ENCODE peak calls at places on chromosomes 16 and 17, in eight cellular contexts. L is activated CD4-positive, alpha-beta memory T cell treated with anti-CD3 and anti-CD28 coated beads, Interleukin-2, amount 10 ng/mL, durations not matched to agents 7 days and 5 days; P is activated T-cell treated with anti-CD3 and anti-CD28 coated beads for 1 hour; I is fibroblast of the conjunctiva; H is EL; N is NCI-H446; J is SJCRH30; G is Kasumi-1. Q is an unnamed sample.

GRCh38 chr17:58308173-58308984 is 20.2 kb downstream of the TSPOAP1 start:
- DNase-seq in I (no peak), L (no peak), H (no peak), J (peak; percentile 27), N (no peak), G (no peak), P (no peak), Q (peak; percentile 67)

GRCh38 chr16:1650131-1650530 is 27.9 kb upstream of the JPT2 start:
- DNase-seq in I (no peak), N (no peak), J (no peak), P (no peak), H (no peak), L (no peak), G (no peak), Q (no peak)

GRCh38 chr17:4504188-4504587 is 5.5 kb downstream of the SPNS2 start:
- DNase-seq in P (no peak), L (no peak), I (no peak), J (no peak), G (no peak), N (no peak), H (no peak), Q (peak; percentile 63)

GRCh38 chr16:11632455-11632921 is 35.8 kb upstream of the SNN start:
- DNase-seq in J (no peak), L (no peak), P (no peak), I (peak; percentile 43), N (no peak), G (no peak), H (peak; percentile 92), Q (peak; percentile 68)

GRCh38 chr17:72122668-72123495 is 2.1 kb downstream of the SOX9 start:
- DNase-seq in J (peak; percentile 76), P (no peak), G (no peak), N (no peak), I (no peak), L (no peak), H (peak; percentile 69), Q (peak; percentile 70)

GRCh38 chr16:68116256-68116853 is 31.2 kb downstream of the NFATC3 start:
- DNase-seq in L (no peak), G (peak; percentile 40), N (no peak), I (no peak), J (no peak), H (peak; percentile 17), P (no peak), Q (no peak)

GRCh38 chr17:4956493-4957061 is 5.7 kb downstream of the ENO3 start:
- DNase-seq in I (no peak), J (no peak), N (no peak), L (peak; percentile 60), P (peak; percentile 49), H (no peak), G (no peak), Q (no peak)

GRCh38 chr16:303760-304505 is 21.0 kb downstream of the PDIA2 start:
- DNase-seq in G (no peak), J (no peak), L (no peak), N (no peak), P (no peak), I (no peak), H (no peak), Q (no peak)

GRCh38 chr17:60315650-60316049 is 76.3 kb downstream of the USP32 start:
- DNase-seq in L (no peak), P (no peak), G (peak; percentile 26), H (no peak), J (no peak), I (no peak), N (no peak), Q (no peak)

GRCh38 chr17:77728022-77728671 is 230.4 kb upstream of the TNRC6C start:
- DNase-seq in G (no peak), N (no peak), I (peak; percentile 49), J (peak; percentile 68), H (peak; percentile 13), P (no peak), L (peak; percentile 4), Q (no peak)

GRCh38 chr17:77594416-77595209 is 363.9 kb upstream of the TNRC6C start:
- DNase-seq in N (no peak), P (no peak), H (no peak), L (peak; percentile 52), J (no peak), I (no peak), G (no peak), Q (no peak)

GRCh38 chr16:74747716-74748041 is 26.9 kb downstream of the FA2H start:
- DNase-seq in L (no peak), G (no peak), N (no peak), H (no peak), P (no peak), J (no peak), I (no peak), Q (no peak)

GRCh38 chr17:79627184-79627765 is 16.4 kb upstream of the RBFOX3 start:
- DNase-seq in H (no peak), I (no peak), J (no peak), L (no peak), P (no peak), N (no peak), G (no peak), Q (no peak)

GRCh38 chr16:70747703-70748631 is 53.0 kb downstream of the VAC14 start:
- DNase-seq in I (no peak), L (no peak), N (no peak), J (peak; percentile 72), G (no peak), P (no peak), H (no peak), Q (no peak)

GRCh38 chr17:2184993-2185931 is 118.3 kb downstream of the SMG6 start:
- DNase-seq in G (no peak), L (no peak), J (no peak), H (no peak), P (no peak), N (no peak), I (no peak), Q (no peak)

GRCh38 chr16:58280846-58281301 is 14.0 kb downstream of the PRSS54 start:
- DNase-seq in L (no peak), G (no peak), H (peak; percentile 21), J (peak; percentile 68), I (no peak), P (no peak), N (no peak), Q (no peak)

GRCh38 chr16:30000768-30001631 is 5.0 kb downstream of the INO80E start:
- DNase-seq in I (no peak), G (no peak), J (no peak), P (no peak), N (no peak), H (no peak), L (no peak), Q (peak; percentile 58)

GRCh38 chr17:70270554-70270953 is 101.2 kb downstream of the KCNJ2 start:
- DNase-seq in J (no peak), I (no peak), N (no peak), L (no peak), H (no peak), P (no peak), G (no peak), Q (no peak)

GRCh38 chr17:80981062-80981902 is 10.4 kb upstream of the CHMP6 start:
- DNase-seq in J (peak; percentile 75), H (no peak), I (no peak), N (no peak), L (peak; percentile 32), P (peak; percentile 41), G (no peak), Q (no peak)

GRCh38 chr17:51908841-51909537 is 249.5 kb downstream of the CA10 start:
- DNase-seq in N (no peak), P (no peak), G (no peak), J (no peak), H (no peak), I (no peak), L (no peak), Q (no peak)

GRCh38 chr17:56819431-56820145 is 14.1 kb downstream of the C17orf67 start:
- DNase-seq in N (peak; percentile 28), H (peak; percentile 71), G (peak; percentile 88), I (peak; percentile 46), J (peak; percentile 86), P (peak; percentile 54), L (peak; percentile 74), Q (no peak)

GRCh38 chr17:61251939-61252865 is 147.4 kb upstream of the TBX2 start:
- DNase-seq in L (no peak), H (peak; percentile 89), J (peak; percentile 59), I (peak; percentile 95), G (peak; percentile 99), N (no peak), P (no peak), Q (peak; percentile 95)

GRCh38 chr16:66426112-66427035 is 721 bp upstream of the BEAN1 start:
- DNase-seq in P (no peak), J (peak; percentile 44), N (no peak), I (no peak), H (no peak), L (no peak), G (no peak), Q (no peak)

GRCh38 chr16:48523415-48524204 is 86.4 kb downstream of the N4BP1 start:
- DNase-seq in L (no peak), H (no peak), G (no peak), J (no peak), I (no peak), N (no peak), P (no peak), Q (no peak)

GRCh38 chr16:57601801-57602478 is 26.5 kb upstream of the ADGRG1 start:
- DNase-seq in L (peak; percentile 85), H (no peak), P (no peak), I (no peak), J (peak; percentile 46), G (no peak), N (no peak), Q (no peak)

GRCh38 chr16:56041556-56042140 is 149.6 kb upstream of the GNAO1 start:
- DNase-seq in H (peak; percentile 6), I (no peak), L (peak; percentile 34), P (peak; percentile 0), N (no peak), J (peak; percentile 27), G (no peak), Q (peak; percentile 65)

GRCh38 chr17:63279498-63280230 is 166.4 kb downstream of the CYB561 start:
- DNase-seq in N (no peak), L (no peak), G (no peak), P (no peak), I (no peak), H (peak; percentile 65), J (no peak), Q (no peak)

GRCh38 chr16:67389911-67390815 is 3.1 kb downstream of the TPPP3 start:
- DNase-seq in H (no peak), L (no peak), I (no peak), P (no peak), N (no peak), G (peak; percentile 67), J (no peak), Q (peak; percentile 82)

GRCh38 chr16:19167710-19168172 is 299 bp upstream of the SYT17 start:
- DNase-seq in H (peak; percentile 62), I (peak; percentile 16), J (peak; percentile 89), N (no peak), G (peak; percentile 20), L (peak; percentile 57), P (no peak), Q (peak; percentile 78)

GRCh38 chr16:30949655-30950515 is 1.0 kb downstream of the ORAI3 start:
- DNase-seq in I (peak; percentile 85), J (peak; percentile 81), L (peak; percentile 76), G (peak; percentile 31), P (no peak), H (peak; percentile 88), N (no peak), Q (peak; percentile 92)

GRCh38 chr17:76996741-76997694 is 128.8 kb downstream of the MGAT5B start:
- DNase-seq in P (no peak), H (no peak), J (no peak), I (no peak), L (peak; percentile 27), G (no peak), N (no peak), Q (no peak)

GRCh38 chr16:27867122-27868110 is 196.1 kb downstream of the GSG1L start:
- DNase-seq in L (peak; percentile 82), H (peak; percentile 84), G (no peak), P (peak; percentile 25), I (peak; percentile 49), J (peak; percentile 87), N (no peak), Q (no peak)

GRCh38 chr17:75393523-75394331 is 11.8 kb downstream of the GRB2 start:
- DNase-seq in L (peak; percentile 86), P (peak; percentile 67), G (peak; percentile 100), J (peak; percentile 99), H (peak; percentile 99), I (peak; percentile 95), N (peak; percentile 96), Q (peak; percentile 99)

GRCh38 chr16:81174644-81175324 is 63.7 kb upstream of the BCO1 start:
- DNase-seq in P (no peak), I (no peak), H (peak; percentile 74), N (no peak), G (no peak), L (no peak), J (no peak), Q (no peak)

Q was measured in Right ventricle myocardium inferior.